ENCODE peak calls at places on chromosomes 4 and X, in five cellular contexts. T is GM12864, L is hepatocyte, H is body of pancreas, Z is epithelial cell of esophagus. G is an unnamed sample.

GRCh38 chrX:23884427-23885024 is 23.2 kb downstream of the APOO start:
- DNase-seq in L (no peak), T (no peak), Z (peak), H (no peak), G (peak)

GRCh38 chrX:48466696-48467095 is 3.4 kb downstream of the SLC38A5 start:
- DNase-seq in T (no peak), Z (no peak), H (peak), L (no peak), G (no peak)

GRCh38 chr4:48686369-48686768 is 93.7 kb downstream of the FRYL start:
- DNase-seq in T (no peak), L (no peak), H (no peak), Z (no peak), G (no peak)

GRCh38 chr4:182749768-182750167 is 167.4 kb downstream of the DCTD start:
- DNase-seq in Z (no peak), T (no peak), L (no peak), H (no peak), G (no peak)

GRCh38 chr4:4852591-4853362 is 6.7 kb upstream of the MSX1 start:
- DNase-seq in L (peak), T (no peak), Z (peak), H (no peak), G (peak)

GRCh38 chrX:115713465-115713864 is 152.5 kb downstream of the PLS3 start:
- DNase-seq in H (no peak), T (no peak), L (no peak), Z (peak), G (peak)

GRCh38 chr4:120801171-120801758 is 121.3 kb downstream of the PRDM5 start:
- DNase-seq in L (peak), T (no peak), H (no peak), Z (peak), G (peak)

GRCh38 chr4:57071340-57071739 is 38.8 kb downstream of the IGFBP7 start:
- DNase-seq in H (no peak), T (no peak), Z (peak), L (no peak), G (peak)

GRCh38 chr4:2843909-2844584 is 403 bp downstream of the ADD1 start:
- DNase-seq in T (no peak), Z (peak), L (peak), H (peak), G (peak)

GRCh38 chrX:137352101-137352660 is 213.7 kb upstream of the ZIC3 start:
- DNase-seq in L (no peak), Z (no peak), H (no peak), T (no peak), G (no peak)

GRCh38 chr4:4855293-4856070 is 4.0 kb upstream of the MSX1 start:
- DNase-seq in T (no peak), Z (no peak), L (no peak), H (no peak), G (no peak)

DNA sequence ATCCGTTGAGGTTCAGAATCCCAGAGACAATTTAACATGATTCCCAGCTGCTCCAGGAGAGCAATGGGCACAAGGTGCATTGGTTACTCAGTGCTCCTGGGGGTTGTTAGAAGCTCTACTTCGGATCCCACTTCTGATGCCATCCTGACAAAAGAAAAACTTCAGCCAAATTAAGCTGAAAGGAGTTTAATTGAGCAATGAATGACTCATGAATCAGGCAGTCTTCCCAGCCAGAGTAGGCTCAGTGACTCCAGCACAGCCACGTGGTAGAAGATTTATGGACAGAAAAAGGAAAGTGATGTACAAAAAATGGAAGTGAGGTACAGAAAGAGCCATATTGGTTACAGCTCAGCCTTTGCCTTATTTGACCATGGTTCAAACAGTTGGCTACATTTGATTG is 95.7 kb downstream of the PWWP3B start:
- DNase-seq in T (no peak), H (no peak), Z (peak), L (no peak), G (peak)
- TF ChIP-seq CTCF in T (no peak), H (no peak), Z (no peak), L (no peak), G (no peak)

DNA sequence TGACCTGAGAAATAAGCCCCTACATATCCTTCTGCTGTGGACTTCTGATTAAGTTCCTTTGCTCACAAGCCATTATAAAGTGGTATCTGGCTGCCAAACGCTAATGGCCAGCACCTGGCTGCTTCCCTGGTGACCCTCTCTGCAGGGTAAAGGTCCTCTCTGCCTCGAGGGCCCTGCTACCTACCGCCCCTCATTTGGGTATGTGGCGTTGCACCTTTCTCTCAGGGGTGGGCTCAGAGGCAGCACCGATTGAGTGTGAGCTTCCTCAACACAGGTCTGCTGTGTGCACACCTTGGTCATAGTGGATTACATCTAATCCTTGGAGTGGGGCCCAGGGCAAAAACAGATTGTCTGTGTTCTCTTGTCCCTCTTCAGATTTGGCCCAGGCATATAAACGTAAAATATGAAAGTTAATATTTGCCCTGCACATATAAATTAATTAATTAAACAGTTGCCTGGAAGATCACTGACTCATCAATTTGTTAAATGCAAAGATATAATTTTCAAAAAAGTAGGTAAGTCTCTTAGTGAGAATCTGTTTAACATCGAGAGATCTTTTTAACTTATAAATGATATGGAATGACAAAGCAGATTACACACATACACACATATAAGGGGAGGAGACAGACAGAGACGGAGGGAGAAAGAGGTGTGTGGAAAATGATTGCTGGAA is 174.5 kb upstream of the SMIM31 start:
- DNase-seq in Z (no peak), T (no peak), H (no peak), L (no peak), G (no peak)
- TF ChIP-seq CTCF in Z (no peak), T (no peak), H (no peak), L (no peak), G (no peak)

GRCh38 chrX:30822068-30822671 is 66.9 kb downstream of the TAB3 start:
- DNase-seq in Z (no peak), H (no peak), L (peak), T (peak), G (no peak)
- TF ChIP-seq CTCF in Z (peak), H (peak), L (no peak), T (peak), G (no peak)

DNA sequence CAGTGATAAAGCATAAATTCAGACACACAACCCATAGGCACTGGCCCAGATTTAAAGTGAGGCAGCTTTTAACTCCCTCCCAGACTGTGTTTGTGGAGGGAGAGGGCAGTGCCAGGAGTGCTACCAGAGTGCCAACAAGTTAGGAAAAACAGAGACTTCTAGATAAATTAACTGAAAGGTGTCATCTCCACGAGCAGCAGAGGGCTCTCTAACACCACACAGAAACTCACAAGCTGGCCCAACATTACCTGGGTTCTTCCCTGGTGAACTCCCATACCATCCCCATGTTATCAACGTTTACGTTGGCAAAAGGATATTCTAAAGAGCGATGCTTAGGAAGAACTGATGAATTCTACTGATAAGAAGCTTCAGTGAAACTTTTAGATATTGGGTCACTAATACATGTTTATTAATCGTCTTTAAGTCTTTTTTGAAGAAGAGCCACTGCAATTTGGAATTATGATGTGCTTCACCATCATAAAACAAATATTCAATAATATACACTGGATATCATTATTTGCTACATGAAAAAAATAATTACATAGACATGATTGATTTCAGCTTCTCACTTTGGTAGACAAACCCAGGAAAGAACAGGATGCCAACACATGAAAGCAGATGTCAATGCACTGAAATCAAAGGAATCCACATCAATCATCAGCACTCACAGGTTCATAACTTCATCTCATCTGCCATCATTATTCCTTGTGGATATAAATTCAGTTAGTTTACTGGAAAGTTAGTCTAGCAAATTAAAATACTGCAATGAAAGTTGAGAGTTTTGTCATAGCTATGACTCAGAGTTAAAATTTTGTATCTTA is 121.2 kb upstream of the NAP1L5 start:
- DNase-seq in H (peak), T (no peak), L (peak), Z (peak), G (peak)
- TF ChIP-seq CTCF in H (peak), T (peak), L (peak), Z (peak), G (peak)

GRCh38 chr4:27357283-27357682 is 496.6 kb downstream of the STIM2 start:
- DNase-seq in T (no peak), H (no peak), Z (peak), L (peak), G (peak)
- TF ChIP-seq CTCF in T (no peak), H (peak), Z (peak), L (peak), G (peak)

GRCh38 chrX:47193475-47194241 is at the start of gene UBA1:
- DNase-seq in Z (peak), L (peak), T (peak), H (peak), G (peak)
- TF ChIP-seq CTCF in Z (peak), L (peak), T (peak), H (peak), G (peak)

DNA sequence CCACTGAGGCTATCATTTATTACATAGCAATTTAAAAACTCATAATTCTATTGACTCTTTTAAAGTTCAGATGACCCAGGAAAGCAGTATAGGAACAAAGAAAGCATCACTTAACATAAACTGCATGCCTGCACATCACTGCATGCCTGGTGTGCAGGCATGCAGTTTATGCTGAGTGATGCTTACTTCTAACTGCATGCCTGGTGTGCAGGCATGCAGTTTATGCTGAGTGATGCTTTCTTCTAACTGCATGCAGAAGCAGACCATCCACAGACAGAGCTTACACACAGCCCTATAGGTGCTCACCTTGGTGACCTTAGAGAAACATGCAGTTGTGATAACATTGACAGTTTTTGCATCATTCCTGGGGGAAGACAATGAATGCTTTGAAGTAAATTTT is 17.0 kb downstream of the SDAD1 start:
- DNase-seq in H (no peak), T (no peak), Z (no peak), L (no peak), G (no peak)
- TF ChIP-seq CTCF in H (no peak), T (no peak), Z (no peak), L (no peak), G (no peak)

GRCh38 chrX:100868273-100868672 is 5.9 kb downstream of the NOX1 start:
- DNase-seq in L (no peak), H (no peak), Z (no peak), T (no peak), G (no peak)
- TF ChIP-seq CTCF in L (no peak), H (no peak), Z (no peak), T (no peak), G (no peak)

GRCh38 chr4:118883861-118884260 is 4.8 kb upstream of the SYNPO2 start:
- DNase-seq in L (no peak), H (no peak), T (no peak), Z (no peak), G (no peak)
- TF ChIP-seq CTCF in L (peak), H (no peak), T (peak), Z (no peak), G (no peak)